ENCODE peak calls at places on chromosomes 13 and 19, in eight cellular contexts. Y is NCI-H187; R is stimulated activated CD4-positive, alpha-beta T cell treated with anti-CD3 and anti-CD28 coated beads, Interleukin-1b, Interleukin-23, amount 100 ng/mL, for 24 hours; L is activated CD4-positive, alpha-beta T cell treated with anti-CD3 and anti-CD28 coated beads, Interleukin-2, amount 10 ng/mL, durations not matched to agents 7 days and 5 days; A is effector memory CD4-positive, alpha-beta T cell; Q is activated CD8-positive, alpha-beta memory T cell treated with anti-CD3 and anti-CD28 coated beads for 1 hour; N is DMS153; S is HS-27A. J is an unnamed sample.
A peak's percentile ranks its signal among the peaks of the same experiment; 100 is the strongest.

GRCh38 chr13:109273326-109273751 is 513.0 kb downstream of the IRS2 start:
- DNase-seq in S (no peak), R (no peak), L (no peak), N (no peak), A (no peak), Y (no peak), Q (no peak), J (no peak)

GRCh38 chr19:23002690-23003422 is at the start of gene ZNF728:
- DNase-seq in Q (no peak), A (no peak), R (no peak), N (no peak), Y (no peak), L (no peak), S (no peak), J (no peak)

GRCh38 chr19:42328854-42329253 is 3.4 kb downstream of the MEGF8 start:
- DNase-seq in S (no peak), Q (no peak), Y (no peak), A (no peak), L (no peak), N (no peak), R (no peak), J (no peak)

GRCh38 chr13:99379856-99380255 is 72.7 kb upstream of the GPR183 start:
- DNase-seq in A (no peak), N (no peak), L (peak; percentile 3), R (no peak), S (no peak), Q (no peak), Y (no peak), J (no peak)

GRCh38 chr19:52941941-52942370 is 18.7 kb upstream of the ZNF888 start:
- DNase-seq in A (no peak), Q (no peak), S (no peak), L (peak; percentile 23), N (no peak), Y (no peak), R (no peak), J (peak; percentile 69)

GRCh38 chr19:1027020-1027952 is 878 bp downstream of the CNN2 start:
- DNase-seq in A (no peak), L (peak; percentile 47), Q (no peak), R (no peak), Y (no peak), S (no peak), N (no peak), J (peak; percentile 50)

GRCh38 chr13:80727321-80727975 is 386.5 kb upstream of the SPRY2 start:
- DNase-seq in Q (no peak), A (no peak), L (no peak), N (no peak), Y (no peak), S (no peak), R (no peak), J (no peak)

GRCh38 chr13:111629933-111630332 is 309.5 kb downstream of the TEX29 start:
- DNase-seq in Y (no peak), S (no peak), Q (no peak), R (no peak), A (no peak), L (no peak), N (peak; percentile 86), J (no peak)

GRCh38 chr19:38210458-38210987 is 13.5 kb downstream of the DPF1 start:
- DNase-seq in L (no peak), Y (no peak), S (no peak), Q (no peak), N (no peak), A (no peak), R (no peak), J (no peak)